ENCODE peak calls at places on chromosomes 13 and 19, in six cellular contexts. One of them, this sample, is unnamed.

GRCh38 chr13:42078113-42078769 is 29.8 kb downstream of the DGKH start:
- DNase-seq in Panc1: no peak
- DNase-seq in uterus: no peak
- DNase-seq in GM23248: no peak
- DNase-seq in lower lobe of right lung: no peak
- DNase-seq in left ventricle myocardium inferior: no peak
- DNase-seq in this sample: no peak

GRCh38 chr19:10389863-10390262 is 9.5 kb upstream of the TYK2 start:
- DNase-seq in left ventricle myocardium inferior: no peak
- DNase-seq in uterus: no peak
- DNase-seq in GM23248: no peak
- DNase-seq in Panc1: no peak
- DNase-seq in lower lobe of right lung: no peak
- DNase-seq in this sample: no peak

GRCh38 chr19:47157455-47158321 is 27.1 kb downstream of the SAE1 start:
- DNase-seq in uterus: peak
- DNase-seq in left ventricle myocardium inferior: peak
- DNase-seq in Panc1: no peak
- DNase-seq in GM23248: peak
- DNase-seq in lower lobe of right lung: no peak
- DNase-seq in this sample: peak

GRCh38 chr13:109151696-109152095 is 522.3 kb downstream of the MYO16 start:
- DNase-seq in GM23248: no peak
- DNase-seq in Panc1: no peak
- DNase-seq in lower lobe of right lung: no peak
- DNase-seq in left ventricle myocardium inferior: no peak
- DNase-seq in uterus: no peak
- DNase-seq in this sample: no peak

GRCh38 chr19:47848425-47848824 is 10.6 kb upstream of the TPRX2 start:
- DNase-seq in left ventricle myocardium inferior: no peak
- DNase-seq in GM23248: no peak
- DNase-seq in lower lobe of right lung: no peak
- DNase-seq in Panc1: no peak
- DNase-seq in uterus: no peak
- DNase-seq in this sample: no peak

GRCh38 chr19:23887642-23888041 is 27.0 kb upstream of the ZNF726 start:
- DNase-seq in Panc1: no peak
- DNase-seq in GM23248: no peak
- DNase-seq in left ventricle myocardium inferior: no peak
- DNase-seq in uterus: no peak
- DNase-seq in lower lobe of right lung: no peak
- DNase-seq in this sample: no peak

GRCh38 chr13:29935309-29935981 is 85.0 kb upstream of the UBL3 start:
- DNase-seq in GM23248: no peak
- DNase-seq in Panc1: no peak
- DNase-seq in left ventricle myocardium inferior: no peak
- DNase-seq in uterus: no peak
- DNase-seq in lower lobe of right lung: peak
- DNase-seq in this sample: no peak

GRCh38 chr19:16326401-16327130 is 1.9 kb downstream of the KLF2 start:
- DNase-seq in uterus: no peak
- DNase-seq in GM23248: peak
- DNase-seq in left ventricle myocardium inferior: no peak
- DNase-seq in lower lobe of right lung: peak
- DNase-seq in Panc1: no peak
- DNase-seq in this sample: no peak

GRCh38 chr13:28753208-28753892 is 34.6 kb upstream of the SLC46A3 start:
- DNase-seq in left ventricle myocardium inferior: peak
- DNase-seq in GM23248: peak
- DNase-seq in lower lobe of right lung: peak
- DNase-seq in Panc1: peak
- DNase-seq in uterus: no peak
- DNase-seq in this sample: peak

GRCh38 chr19:581399-582111 is 8.1 kb upstream of the HCN2 start:
- DNase-seq in lower lobe of right lung: no peak
- DNase-seq in GM23248: no peak
- DNase-seq in uterus: no peak
- DNase-seq in Panc1: no peak
- DNase-seq in left ventricle myocardium inferior: no peak
- DNase-seq in this sample: no peak

GRCh38 chr13:57629391-57629804 is 2.1 kb upstream of the PCDH17 start:
- DNase-seq in left ventricle myocardium inferior: no peak
- DNase-seq in Panc1: no peak
- DNase-seq in uterus: no peak
- DNase-seq in GM23248: peak
- DNase-seq in lower lobe of right lung: no peak
- DNase-seq in this sample: no peak

GRCh38 chr13:51244637-51245405 is 22.6 kb downstream of the FAM124A start:
- DNase-seq in GM23248: no peak
- DNase-seq in lower lobe of right lung: no peak
- DNase-seq in left ventricle myocardium inferior: no peak
- DNase-seq in Panc1: no peak
- DNase-seq in uterus: no peak
- DNase-seq in this sample: no peak

GRCh38 chr19:3211191-3211590 is 13.3 kb upstream of the CELF5 start:
- DNase-seq in left ventricle myocardium inferior: no peak
- DNase-seq in GM23248: no peak
- DNase-seq in Panc1: no peak
- DNase-seq in lower lobe of right lung: no peak
- DNase-seq in uterus: no peak
- DNase-seq in this sample: no peak

GRCh38 chr19:58021541-58022282 is 12.1 kb upstream of the ZSCAN1 start:
- DNase-seq in left ventricle myocardium inferior: no peak
- DNase-seq in Panc1: no peak
- DNase-seq in GM23248: peak
- DNase-seq in uterus: peak
- DNase-seq in lower lobe of right lung: no peak
- DNase-seq in this sample: peak

GRCh38 chr19:41327076-41327475 is 17.1 kb downstream of the CCDC97 start:
- DNase-seq in uterus: no peak
- DNase-seq in Panc1: no peak
- DNase-seq in GM23248: no peak
- DNase-seq in left ventricle myocardium inferior: no peak
- DNase-seq in lower lobe of right lung: no peak
- DNase-seq in this sample: no peak

GRCh38 chr19:18098891-18099622 is 1.5 kb downstream of the MAST3 start:
- DNase-seq in left ventricle myocardium inferior: no peak
- DNase-seq in GM23248: peak
- DNase-seq in Panc1: no peak
- DNase-seq in uterus: no peak
- DNase-seq in lower lobe of right lung: peak
- DNase-seq in this sample: no peak

GRCh38 chr19:16293133-16294085 is 31.2 kb upstream of the KLF2 start:
- DNase-seq in left ventricle myocardium inferior: peak
- DNase-seq in Panc1: no peak
- DNase-seq in uterus: peak
- DNase-seq in GM23248: peak
- DNase-seq in lower lobe of right lung: no peak
- DNase-seq in this sample: peak

GRCh38 chr13:46640843-46641242 is 87.9 kb downstream of the LRCH1 start:
- DNase-seq in uterus: no peak
- DNase-seq in GM23248: peak
- DNase-seq in Panc1: no peak
- DNase-seq in lower lobe of right lung: no peak
- DNase-seq in left ventricle myocardium inferior: no peak
- DNase-seq in this sample: peak

GRCh38 chr13:46639033-46639981 is 86.3 kb downstream of the LRCH1 start:
- DNase-seq in lower lobe of right lung: no peak
- DNase-seq in uterus: no peak
- DNase-seq in Panc1: no peak
- DNase-seq in left ventricle myocardium inferior: no peak
- DNase-seq in GM23248: no peak
- DNase-seq in this sample: no peak

GRCh38 chr13:46643165-46643777 is 90.3 kb downstream of the LRCH1 start:
- DNase-seq in lower lobe of right lung: no peak
- DNase-seq in Panc1: no peak
- DNase-seq in left ventricle myocardium inferior: no peak
- DNase-seq in GM23248: no peak
- DNase-seq in uterus: no peak
- DNase-seq in this sample: no peak

GRCh38 chr13:46642254-46642653 is 89.3 kb downstream of the LRCH1 start:
- DNase-seq in uterus: no peak
- DNase-seq in left ventricle myocardium inferior: no peak
- DNase-seq in Panc1: no peak
- DNase-seq in GM23248: no peak
- DNase-seq in lower lobe of right lung: no peak
- DNase-seq in this sample: no peak

GRCh38 chr13:46641274-46642081 is 88.5 kb downstream of the LRCH1 start:
- DNase-seq in left ventricle myocardium inferior: peak
- DNase-seq in Panc1: no peak
- DNase-seq in uterus: peak
- DNase-seq in GM23248: peak
- DNase-seq in lower lobe of right lung: no peak
- DNase-seq in this sample: no peak
- H3K27ac ChIP-seq in left ventricle myocardium inferior: peak
- H3K27ac ChIP-seq in Panc1: no peak
- H3K27ac ChIP-seq in uterus: peak
- H3K27ac ChIP-seq in GM23248: peak
- H3K27ac ChIP-seq in lower lobe of right lung: peak
- H3K27ac ChIP-seq in this sample: no peak

DNA sequence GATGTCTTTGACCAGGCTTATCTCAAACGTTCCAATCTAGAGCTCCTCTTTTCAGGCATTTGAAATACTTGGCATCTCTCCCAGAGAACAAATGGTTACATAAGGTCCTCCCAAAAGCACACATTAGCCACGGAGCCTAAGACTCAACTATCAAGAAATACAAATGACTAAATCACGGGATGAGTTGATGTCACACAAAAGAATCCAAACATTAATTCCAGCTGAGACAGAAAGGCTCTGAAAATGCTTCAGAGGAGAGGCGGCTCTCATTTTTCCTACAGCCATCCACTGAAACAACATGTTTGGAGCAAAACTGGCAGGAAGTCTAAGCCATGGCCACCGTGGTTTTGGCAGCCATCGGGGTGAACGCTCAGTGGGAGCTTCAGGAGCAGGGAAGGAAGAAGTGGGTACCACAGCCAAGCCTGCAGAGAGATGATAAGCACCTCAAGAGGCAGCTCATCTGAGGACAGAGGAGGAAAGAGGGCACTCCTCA is 122.5 kb downstream of the STK24 start:
- DNase-seq in lower lobe of right lung: no peak
- DNase-seq in GM23248: peak
- DNase-seq in uterus: no peak
- DNase-seq in left ventricle myocardium inferior: no peak
- DNase-seq in Panc1: no peak
- DNase-seq in this sample: peak
- H3K27ac ChIP-seq in lower lobe of right lung: peak
- H3K27ac ChIP-seq in GM23248: peak
- H3K27ac ChIP-seq in uterus: peak
- H3K27ac ChIP-seq in left ventricle myocardium inferior: peak
- H3K27ac ChIP-seq in Panc1: no peak
- H3K27ac ChIP-seq in this sample: peak

GRCh38 chr19:14053032-14053431 is 8.8 kb downstream of the PALM3 start:
- DNase-seq in uterus: no peak
- DNase-seq in lower lobe of right lung: no peak
- DNase-seq in Panc1: no peak
- DNase-seq in left ventricle myocardium inferior: no peak
- DNase-seq in GM23248: no peak
- DNase-seq in this sample: no peak

GRCh38 chr19:14052470-14052869 is 9.4 kb downstream of the PALM3 start:
- DNase-seq in uterus: no peak
- DNase-seq in left ventricle myocardium inferior: no peak
- DNase-seq in lower lobe of right lung: no peak
- DNase-seq in Panc1: no peak
- DNase-seq in GM23248: no peak
- DNase-seq in this sample: no peak

GRCh38 chr19:14053500-14053899 is 8.4 kb downstream of the PALM3 start:
- DNase-seq in GM23248: no peak
- DNase-seq in left ventricle myocardium inferior: no peak
- DNase-seq in lower lobe of right lung: no peak
- DNase-seq in Panc1: no peak
- DNase-seq in uterus: no peak
- DNase-seq in this sample: no peak

GRCh38 chr19:14050512-14050911 is 11.4 kb downstream of the PALM3 start:
- DNase-seq in lower lobe of right lung: no peak
- DNase-seq in left ventricle myocardium inferior: no peak
- DNase-seq in Panc1: no peak
- DNase-seq in GM23248: no peak
- DNase-seq in uterus: no peak
- DNase-seq in this sample: no peak

GRCh38 chr19:14051980-14052379 is 9.9 kb downstream of the PALM3 start:
- DNase-seq in Panc1: no peak
- DNase-seq in uterus: no peak
- DNase-seq in left ventricle myocardium inferior: no peak
- DNase-seq in GM23248: no peak
- DNase-seq in lower lobe of right lung: no peak
- DNase-seq in this sample: no peak
- H3K27ac ChIP-seq in Panc1: no peak
- H3K27ac ChIP-seq in uterus: no peak
- H3K27ac ChIP-seq in left ventricle myocardium inferior: no peak
- H3K27ac ChIP-seq in GM23248: no peak
- H3K27ac ChIP-seq in lower lobe of right lung: no peak
- H3K27ac ChIP-seq in this sample: no peak

DNA sequence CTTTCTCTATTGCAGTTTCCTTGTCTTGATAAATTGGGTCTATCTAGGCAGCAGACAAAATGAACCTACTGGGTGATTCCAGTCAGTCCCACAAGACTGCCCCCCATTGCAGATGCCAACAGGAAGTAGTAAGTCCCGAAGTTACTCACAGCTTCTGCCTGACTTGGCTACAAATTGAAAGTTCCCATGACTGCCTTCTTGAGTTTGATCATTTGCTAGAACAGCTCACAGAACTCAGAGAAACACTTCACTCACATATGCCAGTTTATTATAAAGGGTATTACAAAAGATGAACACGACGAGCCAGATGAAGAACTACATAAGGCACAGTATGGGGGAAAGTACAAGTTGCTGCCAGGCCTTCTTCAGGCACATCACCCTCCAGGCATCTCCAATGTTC is 50.0 kb downstream of the TEX26 start:
- DNase-seq in uterus: no peak
- DNase-seq in left ventricle myocardium inferior: no peak
- DNase-seq in Panc1: no peak
- DNase-seq in lower lobe of right lung: no peak
- DNase-seq in GM23248: no peak
- DNase-seq in this sample: no peak
- H3K27ac ChIP-seq in uterus: no peak
- H3K27ac ChIP-seq in left ventricle myocardium inferior: no peak
- H3K27ac ChIP-seq in Panc1: no peak
- H3K27ac ChIP-seq in lower lobe of right lung: no peak
- H3K27ac ChIP-seq in GM23248: no peak
- H3K27ac ChIP-seq in this sample: no peak

GRCh38 chr19:8305798-8306197 is 2.4 kb downstream of the CD320 start:
- DNase-seq in left ventricle myocardium inferior: no peak
- DNase-seq in Panc1: no peak
- DNase-seq in lower lobe of right lung: peak
- DNase-seq in uterus: peak
- DNase-seq in GM23248: no peak
- DNase-seq in this sample: no peak
- H3K27ac ChIP-seq in left ventricle myocardium inferior: peak
- H3K27ac ChIP-seq in Panc1: no peak
- H3K27ac ChIP-seq in lower lobe of right lung: peak
- H3K27ac ChIP-seq in uterus: no peak
- H3K27ac ChIP-seq in GM23248: no peak
- H3K27ac ChIP-seq in this sample: no peak

DNA sequence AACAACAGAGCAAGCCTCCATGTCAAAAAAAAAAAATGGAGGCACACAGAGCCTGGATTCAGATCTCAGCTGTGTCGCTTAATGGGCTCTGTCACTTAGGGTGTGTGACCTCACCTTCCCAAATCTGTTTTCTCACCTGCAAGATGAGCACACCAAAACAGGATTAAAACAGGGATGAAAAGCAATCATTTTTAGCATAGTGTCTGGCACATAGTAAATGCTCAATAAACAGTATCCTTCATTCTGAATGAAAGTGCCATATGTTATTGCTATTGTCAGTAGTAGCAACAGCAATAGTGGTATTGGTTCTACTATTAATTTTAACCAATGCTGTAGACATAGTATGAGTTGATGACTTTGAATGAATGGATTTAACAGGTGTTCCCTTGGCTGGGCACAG is 23.3 kb downstream of the SAMD4B start:
- DNase-seq in left ventricle myocardium inferior: no peak
- DNase-seq in uterus: no peak
- DNase-seq in Panc1: no peak
- DNase-seq in GM23248: no peak
- DNase-seq in lower lobe of right lung: no peak
- DNase-seq in this sample: no peak
- H3K27ac ChIP-seq in left ventricle myocardium inferior: no peak
- H3K27ac ChIP-seq in uterus: no peak
- H3K27ac ChIP-seq in Panc1: no peak
- H3K27ac ChIP-seq in GM23248: no peak
- H3K27ac ChIP-seq in lower lobe of right lung: no peak
- H3K27ac ChIP-seq in this sample: no peak

This sample was measured in IMR-90.